ENCODE peak calls at places on chromosomes 11 and 22, in four cellular contexts. W is HepG2, Q is K562, M is GM12878. I is an unnamed sample.

GRCh38 chr11:2137202-2138071 is 1.8 kb downstream of the IGF2 start:
- DNase-seq in W (peak), Q (peak), M (no peak), I (peak)

GRCh38 chr11:117654856-117655255 is 142.2 kb downstream of the DSCAML1 start:
- DNase-seq in W (no peak), Q (no peak), M (no peak), I (peak)

GRCh38 chr11:120996973-120997372 is 26.9 kb upstream of the TBCEL start:
- DNase-seq in W (no peak), Q (no peak), M (no peak), I (no peak)

GRCh38 chr11:120811731-120812130 is 212.2 kb upstream of the TBCEL start:
- DNase-seq in W (no peak), Q (no peak), M (no peak), I (no peak)

GRCh38 chr22:44187652-44188230 is 7.0 kb downstream of the PARVG start:
- DNase-seq in W (no peak), Q (no peak), M (no peak), I (no peak)

GRCh38 chr11:13141731-13142724 is 132.9 kb downstream of the RASSF10 start:
- DNase-seq in W (no peak), Q (no peak), M (no peak), I (no peak)

GRCh38 chr11:123430736-123431356 is 777 bp downstream of the GRAMD1B start:
- DNase-seq in W (no peak), Q (no peak), M (no peak), I (no peak)

GRCh38 chr11:122189259-122189658 is 73.2 kb upstream of the BLID start:
- DNase-seq in W (no peak), Q (no peak), M (no peak), I (no peak)

GRCh38 chr22:37564111-37564711 is 3.9 kb downstream of the CDC42EP1 start:
- DNase-seq in W (no peak), Q (no peak), M (no peak), I (no peak)

GRCh38 chr11:76667271-76667818 is 3.2 kb downstream of the LRRC32 start:
- DNase-seq in W (no peak), Q (no peak), M (no peak), I (no peak)

GRCh38 chr11:83008581-83008923 is 63.1 kb downstream of the RAB30 start:
- DNase-seq in W (peak), Q (no peak), M (no peak), I (no peak)

GRCh38 chr11:47284151-47284550 is 14.2 kb downstream of the MADD start:
- DNase-seq in W (no peak), Q (no peak), M (no peak), I (no peak)

GRCh38 chr11:47412152-47412746 is 3.9 kb downstream of the SLC39A13 start:
- DNase-seq in W (no peak), Q (peak), M (no peak), I (peak)

GRCh38 chr11:30775123-30775522 is 189.0 kb upstream of the MPPED2 start:
- DNase-seq in W (no peak), Q (no peak), M (no peak), I (no peak)

GRCh38 chr11:134439181-134439580 is 27.1 kb upstream of the B3GAT1 start:
- DNase-seq in W (no peak), Q (no peak), M (no peak), I (no peak)

GRCh38 chr11:10255388-10256125 is 38.5 kb downstream of the SBF2 start:
- DNase-seq in W (no peak), Q (no peak), M (no peak), I (no peak)

GRCh38 chr11:128308793-128309192 is 278.6 kb downstream of the ETS1 start:
- DNase-seq in W (no peak), Q (no peak), M (no peak), I (no peak)

GRCh38 chr11:10072142-10072541 is 221.9 kb downstream of the SBF2 start:
- DNase-seq in W (no peak), Q (no peak), M (no peak), I (no peak)

GRCh38 chr11:104897891-104898684 is at the start of gene CASP12:
- DNase-seq in W (no peak), Q (no peak), M (no peak), I (no peak)

GRCh38 chr22:29244785-29245625 is 22.8 kb downstream of the RHBDD3 start:
- DNase-seq in W (no peak), Q (no peak), M (no peak), I (peak)

GRCh38 chr11:128517457-128518230 is 69.7 kb downstream of the ETS1 start:
- DNase-seq in W (no peak), Q (no peak), M (no peak), I (no peak)

GRCh38 chr22:49291169-49291568 is 536.5 kb downstream of the BRD1 start:
- DNase-seq in W (no peak), Q (no peak), M (no peak), I (no peak)

GRCh38 chr11:87039371-87039770 is 1.6 kb downstream of the TMEM135 start:
- DNase-seq in W (no peak), Q (no peak), M (no peak), I (no peak)

GRCh38 chr11:111457731-111458368 is 54.3 kb downstream of the BTG4 start:
- DNase-seq in W (no peak), Q (no peak), M (no peak), I (peak)

GRCh38 chr22:36332623-36333331 is 55.0 kb downstream of the MYH9 start:
- DNase-seq in W (no peak), Q (no peak), M (peak), I (no peak)

GRCh38 chr22:39291501-39291900 is 27.9 kb downstream of the RPL3 start:
- DNase-seq in W (no peak), Q (no peak), M (no peak), I (no peak)

GRCh38 chr11:120168960-120169681 is 31.2 kb upstream of the TRIM29 start:
- DNase-seq in W (peak), Q (peak), M (no peak), I (peak)

GRCh38 chr11:2583605-2583958 is 116.2 kb downstream of the KCNQ1OT1 start:
- DNase-seq in W (no peak), Q (no peak), M (no peak), I (peak)

GRCh38 chr11:48094643-48095339 is 114.4 kb downstream of the PTPRJ start:
- DNase-seq in W (no peak), Q (no peak), M (no peak), I (no peak)

GRCh38 chr11:40292636-40293585 is 1166.5 kb downstream of the LRRC4C start:
- DNase-seq in W (no peak), Q (no peak), M (no peak), I (peak)

GRCh38 chr11:78810489-78811090 is 235.9 kb upstream of the NARS2 start:
- DNase-seq in W (no peak), Q (no peak), M (no peak), I (no peak)

GRCh38 chr22:42889290-42889689 is 32.2 kb upstream of the ARFGAP3 start:
- DNase-seq in W (no peak), Q (no peak), M (peak), I (no peak)

GRCh38 chr11:110857885-110858555 is 145.8 kb upstream of the ARHGAP20 start:
- DNase-seq in W (no peak), Q (no peak), M (no peak), I (no peak)

GRCh38 chr22:29877620-29878019 is 5.4 kb upstream of the MTMR3 start:
- DNase-seq in W (no peak), Q (no peak), M (no peak), I (no peak)

GRCh38 chr11:122159173-122159701 is 43.2 kb upstream of the BLID start:
- DNase-seq in W (no peak), Q (no peak), M (no peak), I (peak)

GRCh38 chr22:48838846-48839730 is 988.6 kb downstream of the BRD1 start:
- DNase-seq in W (no peak), Q (no peak), M (no peak), I (no peak)

GRCh38 chr11:43947003-43947500 is 4.6 kb downstream of the C11orf96 start:
- DNase-seq in W (peak), Q (peak), M (no peak), I (no peak)

GRCh38 chr11:118151421-118151820 is 1.2 kb downstream of the SCN4B start:
- DNase-seq in W (no peak), Q (no peak), M (no peak), I (no peak)

GRCh38 chr11:4697583-4697982 is at the start of gene OR51E2:
- DNase-seq in W (no peak), Q (no peak), M (no peak), I (no peak)

GRCh38 chr22:22752556-22753477 is 108.4 kb downstream of the GGTLC2 start:
- DNase-seq in W (no peak), Q (peak), M (no peak), I (no peak)

DNA sequence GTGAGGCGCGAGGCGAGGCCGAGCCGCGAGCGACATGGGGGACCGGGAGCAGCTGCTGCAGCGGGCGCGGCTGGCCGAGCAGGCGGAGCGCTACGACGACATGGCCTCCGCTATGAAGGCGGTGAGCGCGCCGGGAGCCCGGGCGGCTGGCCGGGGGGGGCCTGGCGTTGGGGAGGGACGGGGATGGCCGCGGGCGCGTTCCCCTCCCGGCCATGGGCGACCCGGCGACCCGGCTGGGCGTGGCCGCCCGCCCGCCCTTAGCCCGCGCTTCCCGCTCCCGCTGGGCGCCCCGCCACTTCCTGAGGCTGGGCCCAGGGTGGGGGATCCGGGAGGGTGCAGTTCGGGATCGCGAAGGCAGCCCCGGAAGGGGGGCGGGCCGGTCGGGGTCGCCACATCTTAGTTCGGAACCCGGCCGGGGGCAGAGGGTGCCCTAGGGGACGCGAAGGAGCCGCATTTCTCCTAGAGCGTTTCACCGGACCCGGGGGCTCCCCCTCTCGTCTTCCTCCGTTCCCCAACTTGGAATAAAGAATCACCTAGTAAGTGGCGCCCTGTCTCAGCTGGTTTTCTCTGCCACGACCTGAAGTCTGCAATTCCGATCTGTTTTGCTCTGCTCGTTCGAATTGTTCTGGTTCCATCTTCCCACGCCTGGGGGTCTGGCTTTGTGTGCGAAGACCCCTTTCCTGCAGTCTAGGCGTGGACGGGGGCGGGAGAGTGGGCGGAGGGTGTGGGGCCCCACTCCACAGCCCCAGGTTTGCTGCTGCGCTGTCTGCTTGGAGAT is 554 bp downstream of the YWHAH start:
- DNase-seq in W (no peak), Q (peak), M (no peak), I (peak)
- TF ChIP-seq NFIC in W (no peak), Q (no peak), M (no peak), I (no peak)

DNA sequence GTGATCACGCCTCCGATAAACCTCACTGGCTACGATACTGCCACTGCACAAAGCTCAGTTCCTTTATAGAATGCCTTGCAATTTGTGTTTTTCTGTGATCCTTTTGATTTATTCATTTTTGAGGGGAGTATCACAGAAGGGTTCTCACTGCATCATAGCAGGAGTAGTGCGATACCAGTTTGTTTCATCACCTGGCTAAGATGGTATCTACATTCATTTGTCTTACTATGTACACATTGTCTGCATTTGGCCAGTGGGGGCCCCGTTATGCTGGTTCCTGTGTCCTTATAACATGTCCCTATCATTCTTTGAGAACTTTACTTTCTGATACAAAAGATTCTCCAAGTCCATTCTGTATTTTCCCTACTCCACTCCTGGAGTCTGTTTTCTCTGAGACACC is 44.6 kb downstream of the APLP2 start:
- DNase-seq in W (no peak), Q (peak), M (no peak), I (no peak)
- TF ChIP-seq NFIC in W (no peak), Q (no peak), M (no peak), I (no peak)

DNA sequence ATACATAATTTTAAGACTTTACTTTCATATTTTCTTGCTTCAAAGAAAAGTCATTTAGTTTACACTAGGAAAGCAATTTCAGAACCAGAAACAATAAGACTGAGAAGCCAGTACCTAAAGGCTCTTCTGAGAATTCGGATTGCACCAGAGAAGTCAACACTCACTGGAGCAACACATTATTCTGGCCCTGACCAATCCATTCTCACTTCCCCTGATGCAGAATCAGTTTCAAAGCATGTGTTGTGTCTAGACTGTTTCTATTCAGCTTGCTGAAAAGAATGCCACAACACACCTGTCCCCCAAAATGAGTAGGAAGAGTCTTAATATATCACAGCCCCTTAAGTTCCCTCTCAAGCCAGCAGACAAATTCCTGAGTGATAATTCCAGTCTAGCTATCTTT is 1074.3 kb upstream of the TENM4 start:
- DNase-seq in W (no peak), Q (no peak), M (no peak), I (no peak)
- TF ChIP-seq NFIC in W (no peak), Q (no peak), M (no peak), I (no peak)

DNA sequence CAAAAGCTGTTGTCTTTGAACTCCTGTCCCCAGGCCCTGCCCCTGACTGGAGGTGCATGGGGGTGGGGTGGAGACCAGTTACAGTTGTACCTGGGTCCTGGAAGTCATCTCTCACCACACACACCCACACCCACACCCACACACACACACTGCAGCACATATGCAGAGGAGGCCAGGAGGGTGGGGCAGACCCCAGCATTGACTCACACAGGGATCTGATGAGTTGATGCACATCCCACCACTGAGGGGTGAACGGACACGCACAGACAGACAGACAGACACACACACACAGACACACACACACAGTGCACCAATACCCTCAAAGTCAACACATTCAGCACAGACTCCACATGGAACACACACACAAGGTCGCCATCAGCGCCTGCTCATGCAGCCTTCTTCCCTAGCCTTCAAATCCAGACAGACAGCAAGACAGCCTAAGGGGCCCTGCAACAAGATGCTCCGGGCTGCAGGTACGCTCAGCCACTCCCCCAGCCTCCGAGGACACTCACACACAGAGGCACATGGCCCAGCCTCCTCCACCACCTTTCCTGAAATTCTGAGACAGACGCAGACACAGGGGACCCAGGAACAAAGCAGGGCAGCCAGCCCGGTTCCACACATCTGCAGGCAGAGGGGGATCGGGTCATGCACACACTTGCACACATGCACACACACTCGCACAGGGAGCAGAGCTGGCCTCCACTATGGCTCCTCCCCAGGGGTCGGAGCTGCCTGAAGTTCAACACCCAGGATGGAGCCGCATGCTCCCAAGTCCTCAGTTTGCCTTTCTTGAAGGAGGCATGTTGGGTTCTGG is 26.5 kb downstream of the SYT7 start:
- DNase-seq in W (no peak), Q (peak), M (no peak), I (no peak)
- TF ChIP-seq NFIC in W (no peak), Q (no peak), M (no peak), I (no peak)

GRCh38 chr11:108364159-108364558 is 103.2 kb downstream of the C11orf65 start:
- DNase-seq in W (no peak), Q (no peak), M (no peak), I (no peak)

GRCh38 chr11:108368134-108368533 is 99.2 kb downstream of the C11orf65 start:
- DNase-seq in W (no peak), Q (no peak), M (no peak), I (no peak)

GRCh38 chr11:108370990-108371389 is 96.3 kb downstream of the C11orf65 start:
- DNase-seq in W (no peak), Q (no peak), M (no peak), I (no peak)

GRCh38 chr11:108370315-108370714 is 97.0 kb downstream of the C11orf65 start:
- DNase-seq in W (no peak), Q (no peak), M (no peak), I (no peak)

DNA sequence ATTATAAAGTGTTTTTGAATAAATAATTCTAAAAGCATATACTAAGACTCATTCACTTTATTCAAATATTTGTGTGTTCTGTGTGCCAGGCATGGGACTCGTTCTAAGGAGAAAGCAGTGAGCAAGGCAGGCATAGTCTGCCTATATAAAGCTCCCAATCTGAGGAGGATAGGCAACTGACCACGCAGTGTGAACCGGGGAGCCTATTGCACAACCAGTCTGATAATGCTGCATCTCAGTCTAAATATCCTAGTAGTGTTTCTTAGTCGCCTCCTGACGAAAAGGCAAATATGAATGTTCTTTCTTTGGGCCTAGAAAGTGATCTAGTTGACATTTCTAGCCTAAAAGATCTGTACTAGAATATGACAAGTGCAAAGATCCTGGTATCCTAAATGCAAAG is 98.3 kb downstream of the C11orf65 start:
- DNase-seq in W (no peak), Q (no peak), M (no peak), I (no peak)
- TF ChIP-seq NFIC in W (no peak), Q (no peak), M (no peak), I (no peak)

I was measured in SK-N-SH.